ENCODE peak calls at places on chromosomes 12 and 14, in seven cellular contexts. A is fibroblast of mammary gland, W is fibroblast of the aortic adventitia, S is left ventricle myocardium inferior, J is tibial artery, B is fibroblast of lung, I is Calu3. R is an unnamed sample.

GRCh38 chr14:34593740-34594375 is 36.1 kb downstream of the SNX6 start:
- DNase-seq in W (peak), B (peak), S (no peak), I (no peak), J (peak), A (peak), R (no peak)

GRCh38 chr14:38210587-38211257 is 3.0 kb downstream of the SSTR1 start:
- DNase-seq in B (peak), A (peak), S (peak), I (no peak), W (peak), J (no peak), R (peak)

GRCh38 chr12:93497456-93497855 is 30.1 kb downstream of the MRPL42 start:
- DNase-seq in I (no peak), B (no peak), J (no peak), W (no peak), A (no peak), S (no peak), R (no peak)

GRCh38 chr14:21995332-21995731 is 321.7 kb upstream of the OR4E1 start:
- DNase-seq in S (no peak), A (no peak), I (no peak), J (no peak), W (no peak), B (no peak), R (no peak)

GRCh38 chr12:68495666-68496065 is 115.0 kb upstream of the RAP1B start:
- DNase-seq in J (no peak), A (peak), B (peak), S (no peak), W (peak), I (no peak), R (no peak)

GRCh38 chr12:85866929-85867776 is 6.9 kb upstream of the NTS start:
- DNase-seq in W (peak), S (no peak), B (peak), J (no peak), I (peak), A (peak), R (peak)

GRCh38 chr14:55303646-55304277 is 32.5 kb downstream of the FBXO34 start:
- DNase-seq in W (peak), I (no peak), A (peak), B (no peak), J (no peak), S (no peak), R (no peak)

GRCh38 chr12:96195845-96196451 is 1.8 kb downstream of the ELK3 start:
- DNase-seq in A (peak), I (peak), J (no peak), B (peak), S (no peak), W (peak), R (no peak)

GRCh38 chr14:98834119-98834518 is 437.9 kb downstream of the BCL11B start:
- DNase-seq in I (no peak), A (no peak), W (no peak), J (no peak), B (no peak), S (no peak), R (no peak)

GRCh38 chr14:72444701-72445100 is 449.2 kb downstream of the DPF3 start:
- DNase-seq in I (no peak), S (no peak), B (peak), A (peak), W (no peak), J (no peak), R (no peak)

GRCh38 chr14:105742531-105742848 is 216.1 kb downstream of the TMEM121 start:
- DNase-seq in B (no peak), S (no peak), J (no peak), I (no peak), W (no peak), A (no peak), R (no peak)

GRCh38 chr12:104681012-104681690 is 224.4 kb downstream of the CHST11 start:
- DNase-seq in A (no peak), I (no peak), W (no peak), J (no peak), B (no peak), S (no peak), R (no peak)

GRCh38 chr12:107135177-107135576 is 41.8 kb upstream of the CRY1 start:
- DNase-seq in W (no peak), B (no peak), I (no peak), J (no peak), S (no peak), A (no peak), R (no peak)

GRCh38 chr14:103296007-103296406 is 38.0 kb upstream of the EIF5 start:
- DNase-seq in I (peak), J (no peak), B (peak), A (peak), W (peak), S (no peak), R (no peak)

GRCh38 chr14:68616255-68616902 is 176.5 kb downstream of the ZFP36L1 start:
- DNase-seq in S (no peak), J (no peak), B (peak), W (peak), A (peak), I (no peak), R (no peak)

GRCh38 chr14:52852810-52853521 is 61.6 kb upstream of the GNPNAT1 start:
- DNase-seq in W (no peak), S (no peak), B (no peak), I (no peak), A (no peak), J (no peak), R (no peak)

GRCh38 chr12:71562681-71563595 is 100.7 kb downstream of the ZFC3H1 start:
- DNase-seq in J (no peak), I (no peak), A (no peak), S (no peak), B (no peak), W (no peak), R (no peak)

GRCh38 chr12:21819678-21820077 is 45.2 kb upstream of the KCNJ8 start:
- DNase-seq in S (no peak), B (no peak), A (no peak), W (no peak), J (no peak), I (no peak), R (no peak)

GRCh38 chr12:75666126-75666979 is 154.9 kb upstream of the KRR1 start:
- DNase-seq in B (peak), W (peak), S (no peak), J (no peak), I (no peak), A (no peak), R (no peak)

GRCh38 chr12:11015775-11016430 is 6.5 kb downstream of the TAS2R19 start:
- DNase-seq in B (no peak), W (no peak), S (no peak), A (no peak), J (no peak), I (peak), R (no peak)

GRCh38 chr12:48185181-48185919 is 1.9 kb downstream of the CCDC184 start:
- DNase-seq in B (no peak), W (no peak), S (no peak), I (no peak), A (no peak), J (no peak), R (peak)

GRCh38 chr12:9707864-9708808 is 24.8 kb downstream of the CLECL1 start:
- DNase-seq in I (peak), W (peak), S (peak), A (peak), J (no peak), B (peak), R (no peak)

GRCh38 chr14:37051680-37052079 is 120.7 kb downstream of the SLC25A21 start:
- DNase-seq in B (no peak), W (no peak), A (no peak), I (no peak), J (no peak), S (no peak), R (no peak)

GRCh38 chr12:85865905-85866304 is 8.2 kb upstream of the NTS start:
- DNase-seq in B (peak), S (peak), W (no peak), A (peak), J (no peak), I (no peak), R (no peak)

GRCh38 chr14:26984318-26985177 is 386.7 kb upstream of the NOVA1 start:
- DNase-seq in A (peak), J (peak), W (peak), B (peak), S (peak), I (peak), R (no peak)

GRCh38 chr14:61812347-61813100 is 50.3 kb downstream of the SNAPC1 start:
- DNase-seq in W (no peak), J (no peak), I (peak), S (no peak), B (peak), A (no peak), R (peak)

GRCh38 chr12:48060474-48060873 is 45.4 kb downstream of the SENP1 start:
- DNase-seq in I (no peak), S (no peak), J (no peak), B (no peak), W (no peak), A (no peak), R (no peak)

GRCh38 chr12:47867496-47867941 is 37.3 kb downstream of the VDR start:
- DNase-seq in B (peak), J (no peak), S (no peak), W (peak), A (peak), I (no peak), R (no peak)

GRCh38 chr12:64600164-64600561 is 10.1 kb upstream of the RASSF3 start:
- DNase-seq in I (no peak), S (no peak), J (no peak), A (no peak), W (no peak), B (no peak), R (no peak)

GRCh38 chr14:49769171-49769570 is 1.2 kb downstream of the KLHDC2 start:
- DNase-seq in A (peak), W (peak), I (peak), J (no peak), S (no peak), B (peak), R (no peak)

GRCh38 chr12:122245553-122245952 is 19.7 kb upstream of the DIABLO start:
- DNase-seq in J (no peak), W (no peak), A (no peak), S (no peak), I (no peak), B (no peak), R (no peak)

GRCh38 chr14:39472078-39472477 is 39.8 kb upstream of the FBXO33 start:
- DNase-seq in J (no peak), B (no peak), I (no peak), W (no peak), A (no peak), S (no peak), R (no peak)

GRCh38 chr14:39469094-39469710 is 37.0 kb upstream of the FBXO33 start:
- DNase-seq in I (peak), S (no peak), J (no peak), B (no peak), A (peak), W (peak), R (no peak)

DNA sequence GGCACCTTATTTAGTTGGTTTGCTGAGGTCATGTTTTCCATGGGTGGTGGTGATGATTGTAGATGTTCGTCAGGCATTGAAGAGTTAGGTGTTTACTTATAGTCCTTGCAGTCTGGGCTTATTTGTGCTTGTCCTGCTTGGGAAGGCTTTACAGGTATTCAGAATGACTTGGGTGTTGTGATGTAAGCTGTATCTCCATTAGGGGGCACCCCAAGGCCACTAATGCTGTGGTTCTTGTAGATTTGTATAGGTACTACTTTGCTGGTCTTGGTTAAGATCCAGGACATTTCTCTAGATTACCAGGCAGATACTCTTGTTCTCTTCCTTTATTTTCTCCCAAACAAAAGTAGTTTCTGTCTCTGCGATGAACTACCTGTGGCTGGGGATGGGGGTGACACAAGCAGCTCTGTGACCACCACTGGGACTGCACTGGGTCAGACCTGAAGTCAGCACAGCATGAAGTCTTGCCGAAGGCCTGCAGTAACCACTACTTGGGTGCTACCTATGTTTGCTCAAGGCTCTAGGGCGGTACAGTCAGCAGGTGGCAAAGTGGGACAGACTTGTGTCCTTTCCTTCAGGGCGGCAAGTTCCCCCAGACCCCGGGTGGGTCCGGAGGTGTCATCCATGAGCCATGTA is 35.8 kb upstream of the FBXO33 start:
- DNase-seq in J (no peak), I (peak), B (peak), W (peak), A (peak), S (no peak), R (no peak)
- TF ChIP-seq CTCF in J (no peak), I (peak), B (peak), W (peak), A (peak), S (no peak), R (peak)

GRCh38 chr14:77805703-77806102 is 5.8 kb downstream of the ADCK1 start:
- DNase-seq in S (no peak), J (no peak), B (no peak), I (no peak), W (no peak), A (no peak), R (no peak)

GRCh38 chr14:77800814-77801213 is 905 bp downstream of the ADCK1 start:
- DNase-seq in A (no peak), J (no peak), B (no peak), W (no peak), S (no peak), I (no peak), R (no peak)

GRCh38 chr14:77809011-77809410 is 9.1 kb downstream of the ADCK1 start:
- DNase-seq in B (no peak), S (no peak), I (no peak), W (no peak), A (no peak), J (no peak), R (no peak)

GRCh38 chr14:77808250-77808649 is 8.3 kb downstream of the ADCK1 start:
- DNase-seq in B (no peak), A (no peak), S (no peak), J (no peak), I (no peak), W (no peak), R (no peak)

GRCh38 chr14:77804592-77804991 is 4.7 kb downstream of the ADCK1 start:
- DNase-seq in A (peak), I (peak), W (peak), J (no peak), B (no peak), S (no peak), R (peak)
- TF ChIP-seq CTCF in A (peak), I (no peak), W (peak), J (no peak), B (peak), S (peak), R (peak)

DNA sequence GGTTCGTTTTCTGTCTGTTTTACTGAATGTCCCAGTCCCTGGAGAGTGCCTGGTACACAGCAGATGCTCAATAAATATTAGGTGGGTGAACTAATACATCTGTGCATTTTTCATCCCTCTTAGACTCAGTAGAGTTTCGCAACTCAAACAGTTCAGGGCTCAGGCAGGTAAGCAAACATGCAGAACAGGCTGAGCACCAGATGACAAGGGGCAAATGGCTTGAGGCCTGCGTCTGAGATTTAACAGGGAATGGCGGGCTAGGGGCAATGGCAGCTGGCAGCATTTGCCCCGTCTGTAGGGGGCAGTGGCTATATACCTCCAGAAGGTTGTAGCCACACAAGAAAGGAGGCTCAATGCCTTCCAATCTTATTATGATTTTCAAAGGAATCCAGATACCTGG is 8.6 kb upstream of the RAN start:
- DNase-seq in B (no peak), W (no peak), I (peak), J (no peak), S (no peak), A (no peak), R (no peak)
- TF ChIP-seq CTCF in B (no peak), W (no peak), I (no peak), J (no peak), S (no peak), A (no peak), R (no peak)

GRCh38 chr12:88579941-88580871 is at the start of gene KITLG:
- DNase-seq in B (peak), S (peak), W (peak), J (peak), A (peak), I (peak), R (peak)
- TF ChIP-seq CTCF in B (peak), S (peak), W (peak), J (no peak), A (peak), I (no peak), R (no peak)

GRCh38 chr12:19507823-19508222 is 68.5 kb downstream of the AEBP2 start:
- DNase-seq in J (no peak), I (no peak), S (no peak), A (peak), W (peak), B (no peak), R (no peak)
- TF ChIP-seq CTCF in J (peak), I (no peak), S (peak), A (peak), W (peak), B (peak), R (no peak)

DNA sequence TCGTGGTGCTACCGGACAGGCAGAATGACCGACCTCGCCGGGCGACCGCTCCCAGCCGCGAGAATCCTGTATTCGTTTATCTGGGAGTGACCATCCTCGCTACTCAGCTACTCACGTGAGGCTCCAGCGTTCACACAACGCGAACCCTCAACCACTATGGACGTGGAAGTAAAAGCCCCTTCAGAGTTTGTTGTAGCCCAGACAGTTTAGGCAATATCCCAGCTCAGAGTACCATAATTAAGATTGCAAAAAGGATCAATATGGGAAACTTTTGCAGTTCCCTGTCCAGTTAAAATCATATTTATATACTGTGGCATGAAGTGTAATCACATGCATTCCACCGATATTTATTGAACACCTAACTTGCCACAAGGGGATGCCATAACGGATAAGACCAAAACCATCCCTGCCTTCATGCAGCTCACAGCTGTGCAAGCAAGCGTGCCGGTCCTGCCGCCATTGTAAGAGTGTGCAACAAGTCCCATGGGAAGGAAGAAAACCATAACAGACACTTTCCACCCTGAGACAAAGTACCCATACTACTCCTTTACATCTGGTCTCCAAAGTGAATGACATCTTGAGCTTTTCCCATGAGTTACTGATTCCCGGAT is 938 bp upstream of the MAX start:
- DNase-seq in B (peak), S (no peak), A (peak), I (peak), J (no peak), W (peak), R (peak)
- TF ChIP-seq CTCF in B (no peak), S (no peak), A (peak), I (no peak), J (no peak), W (peak), R (no peak)